ENCODE peak calls at places on chromosomes 13 and 19, in nine cellular contexts. W is activated naive CD8-positive, alpha-beta T cell treated with anti-CD3 and anti-CD28 coated beads, Interleukin-2, amount 50 U/mL, for 24 hours; D is head of caudate nucleus; Q is H1; B is glutamatergic neuron; S is GF-D8; T is Kasumi-1; J is HCEC 1CT; F is mucosa of descending colon. Z is an unnamed sample.

GRCh38 chr13:49100637-49101570 is 119.2 kb upstream of the MLNR start:
- DNase-seq in J (no peak), T (no peak), S (no peak), Q (no peak), F (no peak), D (no peak), W (no peak), B (no peak), Z (no peak)

GRCh38 chr19:3162418-3163229 is 15.9 kb upstream of the S1PR4 start:
- DNase-seq in S (no peak), W (no peak), Q (no peak), J (no peak), B (no peak), D (no peak), F (no peak), T (no peak), Z (no peak)

GRCh38 chr19:49333426-49334288 is 1.5 kb upstream of the CD37 start:
- DNase-seq in F (peak), Q (no peak), D (peak), T (peak), J (no peak), S (no peak), B (no peak), W (peak), Z (no peak)

GRCh38 chr19:7224205-7224833 is 69.9 kb downstream of the INSR start:
- DNase-seq in F (peak), T (no peak), S (no peak), W (no peak), J (no peak), B (no peak), Q (no peak), D (no peak), Z (peak)

GRCh38 chr19:15506074-15506565 is 2.2 kb upstream of the CYP4F22 start:
- DNase-seq in B (no peak), J (no peak), F (no peak), D (no peak), Q (no peak), W (no peak), T (no peak), S (no peak), Z (no peak)

GRCh38 chr13:70964124-70964523 is 855.9 kb upstream of the KLHL1 start:
- DNase-seq in F (no peak), D (no peak), B (no peak), W (no peak), S (no peak), Q (no peak), T (peak), J (no peak), Z (no peak)

GRCh38 chr19:13839193-13839937 is 37.6 kb upstream of the NANOS3 start:
- DNase-seq in J (peak), F (peak), W (peak), S (peak), T (peak), Q (peak), B (no peak), D (peak), Z (peak)

GRCh38 chr13:114112231-114112825 is 20.1 kb downstream of the RASA3 start:
- DNase-seq in B (no peak), W (no peak), Q (no peak), D (no peak), J (no peak), T (no peak), F (no peak), S (no peak), Z (no peak)

GRCh38 chr19:19997656-19998268 is 41.5 kb downstream of the ZNF682 start:
- DNase-seq in T (no peak), B (peak), W (peak), S (no peak), J (no peak), F (peak), D (peak), Q (peak), Z (no peak)

GRCh38 chr19:33883869-33884519 is 87.3 kb downstream of the KCTD15 start:
- DNase-seq in Q (peak), T (no peak), J (no peak), W (no peak), S (no peak), F (peak), B (no peak), D (no peak), Z (no peak)

GRCh38 chr13:50691176-50691681 is 152.3 kb downstream of the DLEU7 start:
- DNase-seq in Q (no peak), B (no peak), T (no peak), D (no peak), J (no peak), S (no peak), W (no peak), F (no peak), Z (peak)

GRCh38 chr13:45768668-45769067 is 66.5 kb downstream of the CBY2 start:
- DNase-seq in D (no peak), S (no peak), F (no peak), T (peak), B (no peak), Q (no peak), J (no peak), W (no peak), Z (no peak)

GRCh38 chr13:31818236-31818635 is 78.9 kb downstream of the RXFP2 start:
- DNase-seq in W (no peak), B (no peak), T (no peak), F (no peak), Q (no peak), D (no peak), S (no peak), J (peak), Z (no peak)

GRCh38 chr19:58088521-58089052 is 9.4 kb downstream of the ZSCAN18 start:
- DNase-seq in S (no peak), T (no peak), J (no peak), W (no peak), D (no peak), B (no peak), Q (no peak), F (no peak), Z (no peak)

GRCh38 chr13:59494560-59494970 is 669.2 kb downstream of the DIAPH3 start:
- DNase-seq in F (no peak), T (no peak), S (no peak), Q (no peak), D (no peak), B (no peak), J (peak), W (no peak), Z (peak)

GRCh38 chr19:14381689-14382474 is 638 bp downstream of the ADGRE5 start:
- DNase-seq in F (peak), S (peak), D (no peak), T (peak), B (no peak), J (peak), W (peak), Q (no peak), Z (peak)

GRCh38 chr19:45607071-45608029 is 5.3 kb upstream of the GPR4 start:
- DNase-seq in B (peak), T (peak), Q (peak), S (peak), D (peak), W (peak), J (peak), F (peak), Z (peak)

GRCh38 chr19:48568345-48568886 is 16.4 kb downstream of the SULT2B1 start:
- DNase-seq in T (peak), J (peak), D (peak), W (no peak), S (no peak), F (peak), B (peak), Q (peak), Z (peak)

GRCh38 chr19:35178701-35179100 is 24.2 kb downstream of the FXYD5 start:
- DNase-seq in B (no peak), S (no peak), Q (no peak), W (no peak), D (no peak), F (no peak), T (no peak), J (no peak), Z (peak)

GRCh38 chr19:54114340-54114826 is 1.1 kb downstream of the TFPT start:
- DNase-seq in B (no peak), S (peak), J (no peak), F (peak), T (peak), D (peak), W (peak), Q (peak), Z (peak)

GRCh38 chr13:90968510-90968909 is 379.0 kb upstream of the MIR17HG start:
- DNase-seq in W (no peak), F (no peak), B (peak), D (peak), Q (peak), T (peak), S (no peak), J (peak), Z (no peak)

GRCh38 chr19:33064117-33064777 is 441 bp downstream of the RHPN2 start:
- DNase-seq in D (no peak), F (peak), J (no peak), T (no peak), B (peak), W (peak), Q (peak), S (no peak), Z (peak)

GRCh38 chr13:51341804-51342203 is 2.3 kb downstream of the SERPINE3 start:
- DNase-seq in Q (no peak), F (no peak), J (no peak), S (no peak), D (no peak), W (no peak), T (no peak), B (no peak), Z (no peak)

GRCh38 chr13:38308736-38309135 is 40.9 kb upstream of the UFM1 start:
- DNase-seq in D (no peak), S (no peak), J (peak), Q (no peak), B (no peak), F (no peak), W (no peak), T (no peak), Z (peak)

GRCh38 chr13:39575641-39576238 is 27.3 kb downstream of the LHFPL6 start:
- DNase-seq in Q (no peak), D (no peak), F (no peak), J (no peak), S (no peak), T (no peak), W (no peak), B (no peak), Z (no peak)

GRCh38 chr19:37466277-37466797 is 907 bp downstream of the ZNF569 start:
- DNase-seq in T (no peak), J (no peak), B (no peak), Q (peak), W (no peak), F (peak), S (no peak), D (peak), Z (no peak)

GRCh38 chr19:7004313-7004931 is 16.8 kb downstream of the MBD3L2B start:
- DNase-seq in J (peak), T (peak), B (no peak), S (peak), W (no peak), D (no peak), Q (no peak), F (no peak), Z (peak)

GRCh38 chr19:29587518-29587986 is 18.5 kb upstream of the POP4 start:
- DNase-seq in J (peak), W (peak), S (no peak), F (peak), B (no peak), D (no peak), T (no peak), Q (no peak), Z (no peak)

Z was measured in fibroblast of the aortic adventitia.